ENCODE peak calls at places on chromosomes 3 and 15, in four cellular contexts. I is endothelial cell of umbilical vein, K is epithelial cell of prostate, W is astrocyte. F is an unnamed sample.
A peak's percentile ranks its signal among the peaks of the same experiment; 100 is the strongest.

GRCh38 chr15:77607894-77608261 is 24.8 kb downstream of the LINGO1 start:
- DNase-seq in I (no peak), K (no peak), W (no peak), F (no peak)

GRCh38 chr15:50192926-50193595 is 11.1 kb downstream of the SLC27A2 start:
- DNase-seq in I (no peak), K (peak; percentile 34), W (no peak), F (no peak)

GRCh38 chr15:82303956-82304640 is 41.5 kb downstream of the SAXO2 start:
- DNase-seq in I (no peak), K (no peak), W (no peak), F (no peak)

GRCh38 chr3:151630035-151630434 is 103.7 kb upstream of the AADACL2 start:
- DNase-seq in I (no peak), K (no peak), W (no peak), F (no peak)

GRCh38 chr15:80160570-80161156 is 7.9 kb downstream of the FAH start:
- DNase-seq in I (peak; percentile 77), K (peak; percentile 73), W (peak; percentile 87), F (no peak)

GRCh38 chr15:25235391-25235790 is 203.4 kb downstream of the UBE3A start:
- DNase-seq in I (no peak), K (no peak), W (no peak), F (no peak)

GRCh38 chr3:124467980-124468902 is 262.0 kb upstream of the UMPS start:
- DNase-seq in I (peak; percentile 58), K (no peak), W (peak; percentile 10), F (peak; percentile 31)

GRCh38 chr3:77868725-77869124 is 828.8 kb downstream of the ROBO2 start:
- DNase-seq in I (no peak), K (peak; percentile 22), W (no peak), F (no peak)

GRCh38 chr3:37053337-37053736 is 60.0 kb downstream of the MLH1 start:
- DNase-seq in I (no peak), K (no peak), W (no peak), F (no peak)

GRCh38 chr3:143975549-143976152 is 4.0 kb downstream of the DIPK2A start:
- DNase-seq in I (peak; percentile 83), K (no peak), W (peak; percentile 52), F (no peak)

GRCh38 chr3:159001711-159002110 is 199.9 kb downstream of the MFSD1 start:
- DNase-seq in I (no peak), K (peak; percentile 22), W (no peak), F (no peak)

GRCh38 chr15:27254016-27254415 is 283.0 kb downstream of the GABRG3 start:
- DNase-seq in I (no peak), K (no peak), W (no peak), F (no peak)

GRCh38 chr3:184757010-184757651 is 45.3 kb upstream of the MAGEF1 start:
- DNase-seq in I (peak; percentile 26), K (no peak), W (peak; percentile 66), F (peak; percentile 78)

GRCh38 chr15:58597943-58598828 is 151.3 kb downstream of the ADAM10 start:
- DNase-seq in I (no peak), K (no peak), W (no peak), F (no peak)

GRCh38 chr3:146250449-146251382 is at the start of gene PLSCR4:
- DNase-seq in I (peak; percentile 93), K (no peak), W (peak; percentile 62), F (peak; percentile 80)

GRCh38 chr3:196620228-196620627 is 19.3 kb upstream of the NRROS start:
- DNase-seq in I (no peak), K (no peak), W (peak; percentile 40), F (no peak)

GRCh38 chr3:58723197-58723596 is 56.6 kb upstream of the FAM3D start:
- DNase-seq in I (no peak), K (no peak), W (no peak), F (no peak)

GRCh38 chr3:181457756-181458155 is 254.0 kb upstream of the SOX2 start:
- DNase-seq in I (no peak), K (no peak), W (no peak), F (no peak)

GRCh38 chr3:192821161-192821560 is 93.8 kb upstream of the FGF12 start:
- DNase-seq in I (no peak), K (no peak), W (no peak), F (no peak)
- H3K27ac ChIP-seq in I (no peak overlapping the region), K (no peak overlapping the region), W (no peak overlapping the region), F (no peak overlapping the region)

DNA sequence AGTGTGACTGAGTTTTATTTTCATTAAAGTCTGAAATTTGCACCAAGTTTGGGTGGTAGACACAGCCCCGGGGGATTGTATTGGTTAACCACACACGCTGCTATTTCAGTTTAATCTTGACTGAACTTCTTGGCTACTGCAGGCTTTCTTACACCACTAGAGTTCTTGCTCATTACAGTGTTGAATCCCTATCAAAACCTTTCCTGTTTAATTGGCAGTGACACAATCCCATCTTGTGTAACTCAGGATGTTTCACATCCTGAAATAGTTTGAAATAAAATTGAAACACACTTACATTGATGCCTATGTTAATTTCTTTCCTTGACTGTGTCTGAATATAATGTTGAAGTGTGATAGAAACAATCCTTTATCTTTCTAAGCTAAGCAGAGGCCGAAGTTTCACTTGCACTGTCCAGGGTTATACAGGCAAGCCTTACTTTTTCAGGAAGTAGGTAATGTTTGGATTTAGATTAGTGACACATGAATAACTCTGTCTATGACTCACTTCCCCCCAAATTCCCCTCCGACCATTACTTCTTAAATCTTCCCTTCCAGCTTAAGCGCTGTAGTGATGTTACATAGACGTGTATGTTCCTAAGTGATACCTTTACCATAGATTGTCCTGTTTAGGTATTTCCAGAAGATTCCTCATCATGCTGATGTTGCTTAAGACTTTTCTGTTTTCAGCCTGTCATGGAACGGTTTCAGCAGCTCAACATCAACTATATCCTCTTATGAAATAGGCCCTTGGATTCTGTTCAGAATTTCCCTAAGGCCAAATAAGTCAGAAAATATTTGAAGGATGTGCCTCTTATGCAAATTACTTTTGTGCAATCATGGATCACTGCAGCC is 16.8 kb downstream of the ATG7 start:
- DNase-seq in I (peak; percentile 95), K (peak; percentile 64), W (peak; percentile 93), F (no peak)
- H3K27ac ChIP-seq in I (peak overlapping the region; percentile 98), K (peak overlapping the region; percentile 98), W (peak overlapping the region; percentile 97), F (peak overlapping the region; percentile 67)

GRCh38 chr15:91885714-91886265 is 32.3 kb downstream of the SLCO3A1 start:
- DNase-seq in I (no peak), K (no peak), W (no peak), F (no peak)
- H3K27ac ChIP-seq in I (no peak overlapping the region), K (no peak overlapping the region), W (no peak overlapping the region), F (no peak overlapping the region)

GRCh38 chr3:188948658-188949400 is 222.9 kb upstream of the TPRG1 start:
- DNase-seq in I (peak; percentile 89), K (peak; percentile 68), W (peak; percentile 99), F (peak; percentile 46)
- H3K27ac ChIP-seq in I (peak overlapping the region; percentile 97), K (peak overlapping the region; percentile 90), W (peak overlapping the region; percentile 90), F (peak overlapping the region; percentile 95)

GRCh38 chr3:88219138-88219792 is 69.5 kb downstream of the C3orf38 start:
- DNase-seq in I (peak; percentile 3), K (no peak), W (peak; percentile 49), F (no peak)
- H3K27ac ChIP-seq in I (no peak overlapping the region), K (no peak overlapping the region), W (no peak overlapping the region), F (no peak overlapping the region)

GRCh38 chr15:68695061-68695595 is 116.3 kb downstream of the CORO2B start:
- DNase-seq in I (no peak), K (no peak), W (no peak), F (no peak)
- H3K27ac ChIP-seq in I (no peak overlapping the region), K (no peak overlapping the region), W (no peak overlapping the region), F (no peak overlapping the region)

F was measured in uterus.